ENCODE peak calls at places on chromosome 15, in five cellular contexts. T is stimulated activated CD4-positive, alpha-beta T cell treated with anti-CD3 and anti-CD28 coated beads, TNF-alpha, amount 100 ng/mL, for 1 hour; N is EH; U is SK-N-DZ; V is nephron progenitor cell. C is an unnamed sample.

GRCh38 chr15:73601449-73602425 is 31.5 kb downstream of the NPTN start:
- DNase-seq in T (no peak), N (peak), U (peak), V (no peak), C (no peak)

GRCh38 chr15:75200765-75201608 is 695 bp upstream of the C15orf39 start:
- DNase-seq in T (no peak), N (peak), U (no peak), V (peak), C (no peak)

GRCh38 chr15:78212546-78213424 is 21.6 kb downstream of the ACSBG1 start:
- DNase-seq in T (no peak), N (peak), U (no peak), V (peak), C (no peak)

GRCh38 chr15:65042776-65043322 is 2.3 kb upstream of the SLC51B start:
- DNase-seq in T (no peak), N (no peak), U (no peak), V (no peak), C (no peak)

GRCh38 chr15:31434418-31435255 is 108.0 kb downstream of the KLF13 start:
- DNase-seq in T (peak), N (peak), U (no peak), V (no peak), C (peak)

GRCh38 chr15:80878242-80878866 is 99.2 kb downstream of the CEMIP start:
- DNase-seq in T (no peak), N (peak), U (no peak), V (no peak), C (no peak)

GRCh38 chr15:96181873-96182301 is 148.6 kb upstream of the NR2F2 start:
- DNase-seq in T (no peak), N (peak), U (no peak), V (no peak), C (no peak)

GRCh38 chr15:72497402-72497801 is 23.3 kb downstream of the ARIH1 start:
- DNase-seq in T (no peak), N (no peak), U (no peak), V (no peak), C (no peak)

GRCh38 chr15:99019558-99020540 is 12.3 kb upstream of the PGPEP1L start:
- DNase-seq in T (no peak), N (peak), U (no peak), V (no peak), C (no peak)

GRCh38 chr15:64583983-64584382 is 123.6 kb downstream of the ZNF609 start:
- DNase-seq in T (no peak), N (no peak), U (no peak), V (no peak), C (no peak)

GRCh38 chr15:90192961-90193786 is 8.0 kb upstream of the SEMA4B start:
- DNase-seq in T (no peak), N (no peak), U (no peak), V (no peak), C (no peak)

GRCh38 chr15:87031545-87032230 is 952.0 kb downstream of the AGBL1 start:
- DNase-seq in T (no peak), N (no peak), U (no peak), V (no peak), C (no peak)

GRCh38 chr15:96360581-96361308 is 30.2 kb downstream of the NR2F2 start:
- DNase-seq in T (no peak), N (no peak), U (no peak), V (peak), C (no peak)

GRCh38 chr15:60095711-60096110 is 91.6 kb downstream of the FOXB1 start:
- DNase-seq in T (no peak), N (peak), U (no peak), V (no peak), C (no peak)

GRCh38 chr15:64046347-64047153 is at the start of gene DAPK2:
- DNase-seq in T (peak), N (peak), U (peak), V (peak), C (peak)

GRCh38 chr15:73030280-73030679 is 22.0 kb upstream of the NEO1 start:
- DNase-seq in T (no peak), N (no peak), U (no peak), V (no peak), C (no peak)

GRCh38 chr15:97947465-97948262 is 12.8 kb upstream of the ARRDC4 start:
- DNase-seq in T (no peak), N (no peak), U (no peak), V (no peak), C (no peak)

GRCh38 chr15:90101130-90101968 is 919 bp downstream of the IDH2 start:
- DNase-seq in T (no peak), N (peak), U (peak), V (peak), C (no peak)

GRCh38 chr15:84684092-84684491 is 26.1 kb upstream of the NMB start:
- DNase-seq in T (no peak), N (peak), U (no peak), V (no peak), C (no peak)

GRCh38 chr15:81274932-81275341 is 49.0 kb downstream of the STARD5 start:
- DNase-seq in T (peak), N (peak), U (peak), V (peak), C (peak)

GRCh38 chr15:90680371-90680935 is 36.7 kb upstream of the BLM start:
- DNase-seq in T (no peak), N (peak), U (no peak), V (no peak), C (no peak)

GRCh38 chr15:67202091-67202490 is 52.4 kb downstream of the AAGAB start:
- DNase-seq in T (no peak), N (no peak), U (no peak), V (no peak), C (no peak)

GRCh38 chr15:55279746-55280351 is 9.8 kb downstream of the RAB27A start:
- DNase-seq in T (no peak), N (peak), U (no peak), V (no peak), C (peak)

GRCh38 chr15:63218114-63218808 is 28.9 kb downstream of the RAB8B start:
- DNase-seq in T (no peak), N (peak), U (no peak), V (no peak), C (no peak)

GRCh38 chr15:67611803-67612369 is 69.4 kb downstream of the MAP2K5 start:
- DNase-seq in T (no peak), N (no peak), U (no peak), V (no peak), C (no peak)

GRCh38 chr15:93030430-93031102 is 58.4 kb downstream of the RGMA start:
- DNase-seq in T (no peak), N (peak), U (peak), V (peak), C (no peak)

GRCh38 chr15:48925714-48926223 is 38.0 kb downstream of the SHC4 start:
- DNase-seq in T (no peak), N (peak), U (no peak), V (no peak), C (no peak)

GRCh38 chr15:32131803-32132202 is 101.5 kb downstream of the CHRNA7 start:
- DNase-seq in T (no peak), N (no peak), U (no peak), V (no peak), C (no peak)

GRCh38 chr15:55240125-55240760 is 43.5 kb upstream of the RSL24D1 start:
- DNase-seq in T (no peak), N (no peak), U (no peak), V (no peak), C (no peak)

GRCh38 chr15:77632760-77633133 is at the start of gene LINGO1:
- DNase-seq in T (no peak), N (no peak), U (no peak), V (peak), C (no peak)

GRCh38 chr15:95449229-95449628 is 881.3 kb upstream of the NR2F2 start:
- DNase-seq in T (no peak), N (no peak), U (no peak), V (no peak), C (no peak)

GRCh38 chr15:89167267-89168176 is 53.9 kb downstream of the RLBP1 start:
- DNase-seq in T (no peak), N (peak), U (no peak), V (no peak), C (peak)

GRCh38 chr15:58043192-58043903 is 22.2 kb downstream of the ALDH1A2 start:
- DNase-seq in T (no peak), N (peak), U (peak), V (peak), C (no peak)

GRCh38 chr15:80174017-80174746 is 21.4 kb downstream of the FAH start:
- DNase-seq in T (no peak), N (peak), U (no peak), V (no peak), C (no peak)

GRCh38 chr15:87347806-87348515 is 908.6 kb downstream of the NTRK3 start:
- DNase-seq in T (no peak), N (no peak), U (no peak), V (no peak), C (no peak)

C was measured in activated CD8-positive, alpha-beta memory T cell treated with anti-CD3 and anti-CD28 coated beads for 4 hours.